ENCODE peak calls at places on chromosomes 4 and X, in nine cellular contexts. L is OCI-LY7, C is body of pancreas, Z is Caco-2, P is cardiac muscle cell, F is PC-3, E is lower lobe of right lung, B is tibial nerve, Y is adrenal gland. G is an unnamed sample.
A peak's percentile ranks its signal among the peaks of the same experiment; 100 is the strongest.

GRCh38 chrX:50697691-50698090 is 116.3 kb downstream of the SHROOM4 start:
- DNase-seq in L (no peak), E (no peak), Z (no peak), F (peak; percentile 51), C (no peak), Y (no peak), B (no peak), P (peak; percentile 81), G (no peak)

GRCh38 chr4:1767770-1768366 is 25.2 kb upstream of the FGFR3 start:
- DNase-seq in P (peak; percentile 42), Z (peak; percentile 84), B (no peak), C (peak; percentile 64), F (no peak), L (peak; percentile 47), Y (no peak), E (peak; percentile 82), G (no peak)

GRCh38 chr4:99395595-99396364 is 39.4 kb downstream of the ADH7 start:
- DNase-seq in Y (no peak), Z (no peak), B (no peak), C (no peak), L (no peak), E (no peak), P (peak; percentile 41), F (peak; percentile 58), G (no peak)

GRCh38 chrX:155857561-155857960 is 23.6 kb upstream of the VAMP7 start:
- DNase-seq in F (peak; percentile 20), Y (no peak), C (no peak), Z (no peak), B (no peak), L (peak; percentile 4), E (no peak), P (peak; percentile 8), G (no peak)

GRCh38 chrX:1667566-1667965 is 52.7 kb downstream of the ASMT start:
- DNase-seq in Z (no peak), F (no peak), C (no peak), B (no peak), Y (no peak), E (no peak), P (no peak), L (no peak), G (no peak)

GRCh38 chrX:38929966-38930421 is 128.7 kb downstream of the MID1IP1 start:
- DNase-seq in E (no peak), Z (no peak), F (peak; percentile 53), B (no peak), L (no peak), P (no peak), C (peak; percentile 28), Y (no peak), G (no peak)

GRCh38 chrX:124098089-124098488 is 136.6 kb downstream of the STAG2 start:
- DNase-seq in F (peak; percentile 53), Y (no peak), P (peak; percentile 53), E (no peak), Z (no peak), L (peak; percentile 48), B (no peak), C (no peak), G (no peak)

GRCh38 chr4:38089961-38090360 is 129.8 kb downstream of the PTTG2 start:
- DNase-seq in P (no peak), E (no peak), Y (no peak), F (no peak), Z (no peak), C (no peak), L (no peak), B (no peak), G (no peak)

GRCh38 chr4:141375855-141376254 is 155.2 kb downstream of the ZNF330 start:
- DNase-seq in C (peak; percentile 4), B (no peak), L (no peak), Y (peak; percentile 19), E (no peak), Z (no peak), P (peak; percentile 84), F (peak; percentile 95), G (no peak)

GRCh38 chr4:154714339-154715040 is 29.3 kb upstream of the LRAT start:
- DNase-seq in C (no peak), Y (no peak), Z (no peak), B (no peak), L (no peak), F (peak; percentile 40), P (no peak), E (no peak), G (no peak)

GRCh38 chr4:133146574-133147198 is 2.4 kb upstream of the PCDH10 start:
- DNase-seq in P (peak; percentile 68), Z (no peak), C (peak; percentile 38), L (no peak), B (no peak), F (peak; percentile 59), E (no peak), Y (no peak), G (no peak)

GRCh38 chr4:155509619-155510018 is 132.9 kb upstream of the MAP9 start:
- DNase-seq in L (no peak), P (peak; percentile 55), C (no peak), F (peak; percentile 25), Z (no peak), B (no peak), E (no peak), Y (no peak), G (no peak)

GRCh38 chr4:131566026-131566425 is 1583.1 kb upstream of the PCDH10 start:
- DNase-seq in Y (no peak), C (no peak), B (no peak), F (no peak), Z (no peak), E (no peak), P (no peak), L (no peak), G (no peak)

GRCh38 chr4:121278811-121279368 is 101.9 kb downstream of the QRFPR start:
- DNase-seq in Z (no peak), B (no peak), C (no peak), E (no peak), F (no peak), Y (no peak), L (no peak), P (peak; percentile 77), G (no peak)

GRCh38 chrX:106619797-106620196 is 8.0 kb downstream of the RADX start:
- DNase-seq in E (no peak), Y (no peak), L (no peak), F (peak; percentile 34), B (no peak), P (peak; percentile 15), C (no peak), Z (no peak), G (no peak)

GRCh38 chr4:8709050-8709728 is 116.6 kb downstream of the CPZ start:
- DNase-seq in P (no peak), F (no peak), C (no peak), Y (peak; percentile 3), E (peak; percentile 18), L (no peak), B (no peak), Z (no peak), G (no peak)

GRCh38 chrX:41144873-41145272 is 59.6 kb downstream of the USP9X start:
- DNase-seq in P (peak; percentile 29), L (no peak), F (no peak), Y (no peak), Z (no peak), B (no peak), C (no peak), E (no peak), G (no peak)

GRCh38 chrX:41150043-41150442 is 64.8 kb downstream of the USP9X start:
- DNase-seq in P (no peak), Y (no peak), C (no peak), Z (no peak), E (no peak), B (no peak), L (no peak), F (no peak), G (no peak)

GRCh38 chrX:41142130-41142529 is 56.9 kb downstream of the USP9X start:
- DNase-seq in P (peak; percentile 15), F (no peak), Y (no peak), C (no peak), E (no peak), L (no peak), Z (no peak), B (no peak), G (no peak)

GRCh38 chrX:41148553-41148952 is 63.3 kb downstream of the USP9X start:
- DNase-seq in B (no peak), L (no peak), Z (no peak), F (peak; percentile 79), P (peak; percentile 56), C (no peak), E (no peak), Y (no peak), G (no peak)

GRCh38 chrX:41145920-41146608 is 60.8 kb downstream of the USP9X start:
- DNase-seq in F (peak; percentile 77), E (no peak), C (no peak), L (no peak), Z (no peak), P (peak; percentile 79), B (no peak), Y (no peak), G (no peak)
- H3K4me1 ChIP-seq in F (peaks cover 37% of the 10 kb centered on the region), E (no peaks in the 10 kb centered on the region), C (no peaks in the 10 kb centered on the region), L (no peaks in the 10 kb centered on the region), Z (no peaks in the 10 kb centered on the region), P (no peaks in the 10 kb centered on the region), B (no peaks in the 10 kb centered on the region), Y (peaks cover 5% of the 10 kb centered on the region), G (no peaks in the 10 kb centered on the region)

GRCh38 chrX:81489987-81490386 is 288.1 kb downstream of the SH3BGRL start:
- DNase-seq in Y (no peak), E (no peak), B (no peak), P (no peak), C (no peak), Z (no peak), L (peak; percentile 0), F (peak; percentile 21), G (no peak)
- TF ChIP-seq CTCF in Y (no peak), E (no peak), B (no peak), P (no peak), C (no peak), Z (no peak), L (peak; percentile 49), F (peak; percentile 44), G (no peak)

GRCh38 chrX:7083021-7083420 is 64.5 kb upstream of the STS start:
- DNase-seq in Z (no peak), Y (no peak), C (no peak), B (no peak), F (no peak), L (peak; percentile 66), E (no peak), P (no peak), G (no peak)
- H3K4me1 ChIP-seq in Z (no peaks in the 10 kb centered on the region), Y (no peaks in the 10 kb centered on the region), C (no peaks in the 10 kb centered on the region), B (no peaks in the 10 kb centered on the region), F (peaks cover 13% of the 10 kb centered on the region), L (peaks cover 59% of the 10 kb centered on the region), E (no peaks in the 10 kb centered on the region), P (no peaks in the 10 kb centered on the region), G (no peaks in the 10 kb centered on the region)

DNA sequence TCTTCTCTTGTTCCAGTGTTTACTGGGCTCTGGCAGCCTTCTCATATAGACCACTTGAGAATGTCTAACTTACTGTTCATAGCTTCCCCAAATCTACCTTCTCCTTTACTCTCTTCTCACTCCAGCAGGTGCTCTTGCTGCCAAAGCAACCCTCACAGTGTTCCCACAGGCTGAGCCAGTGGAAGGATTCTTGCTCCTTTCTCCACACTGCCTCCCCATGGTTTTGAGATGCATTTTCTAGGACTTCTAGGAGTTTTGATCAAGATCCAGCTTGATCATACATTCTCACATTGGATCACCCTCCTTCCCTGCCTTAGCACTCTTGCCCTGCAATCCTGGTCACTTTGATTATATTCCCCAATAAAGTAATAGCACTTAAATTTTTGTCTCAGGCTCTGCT is 230.8 kb downstream of the TMEM47 start:
- DNase-seq in C (no peak), E (no peak), Y (no peak), F (peak; percentile 1), P (peak; percentile 14), B (no peak), L (no peak), Z (no peak), G (no peak)
- TF ChIP-seq CTCF in C (no peak), E (no peak), Y (no peak), F (no peak), P (peak; percentile 3), B (no peak), L (no peak), Z (no peak), G (no peak)

GRCh38 chr4:23885943-23886590 is 3.8 kb downstream of the PPARGC1A start:
- DNase-seq in B (no peak), Y (no peak), Z (no peak), E (no peak), C (no peak), F (no peak), L (no peak), P (no peak), G (no peak)
- H3K4me1 ChIP-seq in B (peaks cover 36% of the 10 kb centered on the region), Y (peaks cover 3% of the 10 kb centered on the region), Z (no peaks in the 10 kb centered on the region), E (peaks cover 16% of the 10 kb centered on the region), C (peaks cover 16% of the 10 kb centered on the region), F (no peaks in the 10 kb centered on the region), L (no peaks in the 10 kb centered on the region), P (peaks cover 46% of the 10 kb centered on the region), G (no peaks in the 10 kb centered on the region)